ENCODE peak calls at places on chromosomes 4 and X, in five cellular contexts. T, D, Y, S and I are unnamed samples.

GRCh38 chr4:94451669-94452475 is at the start of gene PDLIM5:
- DNase-seq in T (peak; percentile 93), D (no peak), Y (peak; percentile 95), S (peak; percentile 85), I (peak; percentile 83)

GRCh38 chr4:8228319-8229250 is 29.5 kb downstream of the SH3TC1 start:
- DNase-seq in T (peak; percentile 76), D (peak; percentile 77), Y (peak; percentile 82), S (peak; percentile 76), I (peak; percentile 61)

GRCh38 chr4:7427326-7428260 is 7.1 kb downstream of the PSAPL1 start:
- DNase-seq in T (no peak), D (no peak), Y (peak; percentile 34), S (no peak), I (no peak)

GRCh38 chrX:77900688-77901087 is 1.4 kb downstream of the COX7B start:
- DNase-seq in T (no peak), D (no peak), Y (no peak), S (no peak), I (no peak)

GRCh38 chr4:81756973-81757372 is 285.3 kb upstream of the RASGEF1B start:
- DNase-seq in T (no peak), D (no peak), Y (no peak), S (no peak), I (no peak)

GRCh38 chr4:105432438-105432837 is 41.4 kb downstream of the PPA2 start:
- DNase-seq in T (no peak), D (no peak), Y (no peak), S (no peak), I (no peak)

GRCh38 chr4:15042529-15043167 is 40.4 kb downstream of the CPEB2 start:
- DNase-seq in T (no peak), D (no peak), Y (no peak), S (no peak), I (no peak)

GRCh38 chr4:39597695-39598381 is 40.8 kb downstream of the SMIM14 start:
- DNase-seq in T (no peak), D (no peak), Y (no peak), S (no peak), I (no peak)

GRCh38 chr4:138609943-138610350 is 367.8 kb upstream of the SLC7A11 start:
- DNase-seq in T (peak; percentile 63), D (peak; percentile 15), Y (no peak), S (no peak), I (no peak)

GRCh38 chrX:51568586-51568985 is 50.1 kb downstream of the CENPVL3 start:
- DNase-seq in T (peak; percentile 11), D (peak; percentile 20), Y (no peak), S (no peak), I (no peak)

GRCh38 chr4:107740950-107741701 is 21.1 kb upstream of the PAPSS1 start:
- DNase-seq in T (peak; percentile 45), D (peak; percentile 50), Y (no peak), S (no peak), I (no peak)